ENCODE peak calls at places on chromosomes 13 and 19, in six cellular contexts. Z is colonic mucosa, K is left ventricle myocardium inferior, N is adrenal gland, U is tibial nerve, M is heart left ventricle. E is an unnamed sample. For H3K36me3, the result is how much of the 10 kb centered on the place peaks cover.

GRCh38 chr19:38204096-38204495 is 19.9 kb downstream of the DPF1 start:
- DNase-seq in Z (no peak), K (no peak), N (no peak), U (no peak), M (no peak), E (no peak)

GRCh38 chr13:113976711-113977684 is 3.1 kb upstream of the C13orf46 start:
- DNase-seq in Z (no peak), K (no peak), N (no peak), U (no peak), M (no peak), E (peak)

GRCh38 chr13:29483211-29483610 is 112.3 kb downstream of the SLC7A1 start:
- DNase-seq in Z (no peak), K (peak), N (no peak), U (no peak), M (peak), E (no peak)

GRCh38 chr13:94431569-94431968 is 47.9 kb downstream of the DCT start:
- DNase-seq in Z (no peak), K (no peak), N (no peak), U (no peak), M (no peak), E (no peak)

GRCh38 chr13:76038920-76039716 is 403.0 kb downstream of the LMO7 start:
- DNase-seq in Z (no peak), K (no peak), N (no peak), U (no peak), M (no peak), E (no peak)

GRCh38 chr13:41742917-41743552 is 217.9 kb downstream of the VWA8 start:
- DNase-seq in Z (no peak), K (no peak), N (no peak), U (no peak), M (no peak), E (no peak)

GRCh38 chr13:83824561-83824960 is 57.7 kb downstream of the SLITRK1 start:
- DNase-seq in Z (no peak), K (no peak), N (no peak), U (no peak), M (no peak), E (no peak)

GRCh38 chr19:45154064-45154827 is 6.5 kb downstream of the NKPD1 start:
- DNase-seq in Z (no peak), K (no peak), N (peak), U (no peak), M (no peak), E (no peak)

GRCh38 chr19:51194527-51195315 is 30.2 kb upstream of the CD33 start:
- DNase-seq in Z (no peak), K (no peak), N (no peak), U (no peak), M (no peak), E (no peak)

GRCh38 chr13:74206061-74206561 is 71.9 kb upstream of the KLF12 start:
- DNase-seq in Z (no peak), K (no peak), N (no peak), U (no peak), M (no peak), E (no peak)

GRCh38 chr19:45071969-45072790 is 4.1 kb downstream of the ZNF296 start:
- DNase-seq in Z (no peak), K (no peak), N (no peak), U (no peak), M (no peak), E (no peak)

GRCh38 chr13:33096886-33097610 is 80.8 kb downstream of the KL start:
- DNase-seq in Z (no peak), K (no peak), N (no peak), U (no peak), M (no peak), E (no peak)

GRCh38 chr19:47377801-47378200 is 28.7 kb downstream of the DHX34 start:
- DNase-seq in Z (no peak), K (no peak), N (no peak), U (no peak), M (no peak), E (no peak)
- H3K36me3 ChIP-seq in Z (under half), K (half or more), N (half or more), U (under half), M (half or more), E (half or more)

DNA sequence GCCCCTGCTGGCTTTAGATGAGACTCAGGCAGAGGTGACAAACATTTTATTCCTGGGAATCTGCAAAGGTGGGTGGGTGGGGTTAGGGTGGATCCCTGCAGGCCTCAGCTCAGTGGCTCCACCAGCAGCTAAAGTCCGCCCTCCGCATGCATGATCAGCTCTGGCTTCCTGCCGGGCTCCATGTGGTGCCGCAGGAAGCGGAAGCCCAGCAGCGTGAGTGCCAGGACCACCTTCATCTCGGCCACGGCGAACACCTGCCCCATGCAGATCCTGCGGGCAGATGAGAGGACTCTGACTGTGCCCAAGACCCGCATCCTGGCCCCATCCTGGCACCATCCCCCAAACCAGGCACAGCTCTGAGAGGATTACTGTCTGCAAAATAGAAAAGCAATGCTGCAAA is 26.3 kb downstream of the CYP4F2 start:
- DNase-seq in Z (no peak), K (no peak), N (no peak), U (no peak), M (no peak), E (no peak)
- H3K4me3 ChIP-seq in Z (no peak), K (no peak), N (no peak), U (no peak), M (peak), E (no peak)

DNA sequence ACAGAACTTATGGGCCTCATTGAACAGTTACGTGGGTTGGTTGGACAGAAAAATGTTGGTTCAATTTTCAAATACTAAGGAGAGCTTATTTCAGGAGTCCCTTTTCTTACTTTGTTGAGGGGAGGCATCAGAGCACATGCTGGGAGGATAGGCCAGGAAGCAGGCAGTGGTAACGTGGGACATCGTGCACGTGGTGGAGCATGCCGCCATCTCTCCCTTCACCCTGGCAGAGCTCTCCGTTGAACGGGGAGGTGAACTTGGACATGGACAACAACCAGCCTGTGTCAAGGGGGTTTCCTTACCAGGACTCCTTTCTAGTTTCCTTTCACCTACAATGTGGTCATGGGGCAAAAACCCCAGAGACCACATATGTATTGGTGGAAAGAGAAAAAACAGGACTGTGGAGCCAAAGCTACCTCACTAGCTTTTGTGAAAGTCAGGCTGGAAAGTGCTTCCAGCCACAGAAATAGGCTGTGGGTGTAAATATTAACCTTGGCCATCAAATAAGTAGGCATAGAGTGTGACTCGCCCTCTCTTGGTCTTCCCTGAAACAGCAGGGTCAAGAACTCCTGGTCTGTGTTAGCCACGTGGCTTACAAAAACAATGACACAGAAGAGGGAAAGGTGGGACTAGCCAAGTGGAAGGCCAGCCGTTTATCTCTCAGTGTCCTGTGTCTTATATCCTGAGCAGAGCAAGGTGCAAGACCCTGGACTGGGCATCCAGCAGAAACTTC is 14.4 kb downstream of the MICOS13 start:
- DNase-seq in Z (no peak), K (no peak), N (no peak), U (no peak), M (no peak), E (no peak)
- H3K36me3 ChIP-seq in Z (under half), K (half or more), N (half or more), U (under half), M (half or more), E (half or more)

DNA sequence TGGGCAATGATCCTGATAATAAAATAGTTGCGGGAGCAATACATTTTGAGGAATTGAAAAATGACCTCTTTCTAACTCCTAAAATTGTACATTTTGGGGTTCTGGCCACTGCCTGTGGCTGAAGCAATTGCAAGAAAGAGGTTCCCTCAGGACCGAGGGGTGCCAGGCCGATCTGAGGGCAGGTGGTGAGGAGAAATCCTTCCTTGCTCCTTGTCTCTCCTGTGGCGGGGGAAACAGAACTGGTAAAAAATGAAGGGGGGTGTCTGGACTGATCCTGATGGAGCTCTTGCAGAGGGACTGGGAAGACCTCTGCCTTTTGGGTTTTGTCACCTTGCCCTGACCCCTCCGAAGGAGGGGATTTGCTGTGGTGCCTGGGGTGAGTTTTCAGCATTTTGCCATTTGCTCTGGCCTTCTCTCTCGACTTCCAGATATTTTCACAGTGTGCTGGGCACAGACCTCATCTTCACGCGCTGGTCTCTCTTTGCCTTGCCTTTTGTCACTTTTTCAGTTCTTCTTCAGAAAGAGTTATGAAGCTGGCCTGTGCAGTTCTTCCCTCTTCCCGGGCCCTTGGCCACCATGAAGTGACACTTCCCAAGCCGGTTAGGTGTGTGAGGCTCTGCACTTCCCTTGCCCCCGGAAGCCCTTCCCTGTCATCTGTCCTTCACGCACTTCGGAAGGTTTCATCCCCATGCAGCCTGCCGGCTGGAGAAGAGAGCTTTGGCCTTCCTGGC is 22.2 kb downstream of the NFIX start:
- DNase-seq in Z (no peak), K (no peak), N (no peak), U (no peak), M (no peak), E (no peak)
- H3K4me3 ChIP-seq in Z (no peak), K (peak), N (no peak), U (peak), M (no peak), E (peak)

DNA sequence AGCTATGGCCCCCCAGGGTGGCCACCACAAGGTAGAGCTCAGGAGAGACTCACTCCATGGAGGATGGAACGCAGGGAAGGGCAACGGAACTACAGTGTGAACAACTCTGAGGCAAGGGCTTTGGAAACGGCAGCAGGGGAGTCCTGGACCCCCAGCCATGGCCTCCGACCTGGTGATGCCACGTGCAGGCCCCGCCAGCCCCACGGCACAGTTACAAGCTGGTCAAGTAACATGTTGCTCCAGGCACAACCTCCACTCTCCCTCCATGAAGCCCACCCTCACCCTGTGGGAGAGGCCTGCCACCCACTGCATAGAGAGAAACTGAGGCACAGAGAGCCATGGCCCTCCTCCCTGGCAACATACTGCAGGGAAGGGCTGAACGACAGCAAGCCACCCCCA is 9.1 kb upstream of the CERS1 start:
- DNase-seq in Z (no peak), K (no peak), N (no peak), U (no peak), M (no peak), E (no peak)
- H3K36me3 ChIP-seq in Z (under half), K (half or more), N (under half), U (under half), M (half or more), E (under half)

GRCh38 chr13:50078512-50079277 is 63.5 kb downstream of the KCNRG start:
- DNase-seq in Z (no peak), K (no peak), N (no peak), U (no peak), M (no peak), E (no peak)
- H3K4me3 ChIP-seq in Z (no peak), K (peak), N (no peak), U (peak), M (peak), E (peak)

DNA sequence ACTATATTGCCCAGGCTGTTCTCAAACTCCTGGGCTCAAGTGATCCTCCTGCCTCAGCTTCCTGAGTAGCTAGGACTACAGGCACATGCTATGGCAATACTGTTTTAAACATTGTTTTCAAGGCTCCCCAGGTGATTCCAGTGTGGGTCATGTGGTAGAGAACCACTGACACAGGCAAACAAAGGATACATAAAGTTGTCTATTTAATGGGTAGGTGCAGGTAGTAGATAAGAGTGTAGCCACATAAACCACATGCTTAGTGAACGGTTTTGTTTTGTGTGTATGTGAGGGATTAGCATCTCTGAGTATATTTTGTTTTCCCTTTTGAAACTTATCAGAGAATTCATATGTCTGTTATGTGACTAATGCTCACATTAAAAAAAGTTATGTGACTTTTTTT is 36.7 kb downstream of the USPL1 start:
- DNase-seq in Z (no peak), K (no peak), N (no peak), U (no peak), M (no peak), E (no peak)
- H3K36me3 ChIP-seq in Z (under half), K (half or more), N (under half), U (under half), M (half or more), E (half or more)

GRCh38 chr13:99498304-99499161 is 2.7 kb upstream of the TM9SF2 start:
- DNase-seq in Z (peak), K (peak), N (peak), U (peak), M (peak), E (peak)

GRCh38 chr13:99495478-99496321 is 5.6 kb upstream of the TM9SF2 start:
- DNase-seq in Z (no peak), K (no peak), N (no peak), U (no peak), M (no peak), E (no peak)

GRCh38 chr13:99500839-99501134 is 485 bp upstream of the TM9SF2 start:
- DNase-seq in Z (no peak), K (no peak), N (no peak), U (no peak), M (no peak), E (no peak)

GRCh38 chr13:99501135-99501951 is at the start of gene TM9SF2:
- DNase-seq in Z (peak), K (peak), N (peak), U (peak), M (peak), E (peak)

DNA sequence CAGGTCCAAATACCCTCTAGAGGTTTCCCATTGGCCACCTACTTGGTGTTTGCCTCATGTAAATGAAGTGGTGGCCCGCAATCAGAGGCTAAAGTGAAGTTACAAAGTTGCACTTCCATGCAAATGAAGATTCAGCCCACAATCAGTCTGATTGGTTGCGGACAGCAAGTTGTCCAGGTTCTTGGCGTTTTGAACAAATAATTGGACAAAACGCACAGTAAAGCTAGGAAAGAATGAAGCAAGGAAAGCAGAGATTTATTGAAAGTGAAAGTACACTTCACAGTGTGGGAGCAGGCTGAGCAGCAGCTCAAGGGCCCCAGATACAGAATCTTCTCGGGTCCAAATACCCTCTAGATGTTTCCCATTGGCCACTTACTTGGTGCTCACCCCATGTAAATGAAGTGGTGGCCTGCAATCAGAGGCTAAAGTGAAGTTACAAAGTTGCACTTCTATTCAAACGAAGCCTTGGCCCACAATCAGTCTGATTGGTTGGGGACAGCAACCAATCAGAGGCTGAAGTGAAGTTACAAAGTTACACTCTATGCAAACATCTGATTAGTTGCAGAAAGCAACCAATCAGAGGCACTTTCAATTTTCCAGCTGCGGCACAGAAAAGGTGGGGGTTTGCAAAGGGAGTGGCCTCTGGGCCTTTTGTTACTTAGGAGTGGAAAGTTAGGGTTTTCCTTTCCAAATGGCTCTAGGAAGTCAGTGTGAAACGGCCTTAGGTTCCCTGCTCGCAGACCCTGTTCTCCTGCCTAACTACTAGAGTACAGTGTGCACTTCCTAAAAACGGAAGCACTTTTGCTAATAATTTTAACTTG is 4.7 kb upstream of the TM9SF2 start:
- DNase-seq in Z (peak), K (peak), N (peak), U (no peak), M (peak), E (peak)
- H3K4me3 ChIP-seq in Z (peak), K (peak), N (no peak), U (peak), M (peak), E (peak)

GRCh38 chr13:64675256-64675892 is 2554.8 kb downstream of the PCDH9 start:
- DNase-seq in Z (no peak), K (no peak), N (no peak), U (no peak), M (no peak), E (no peak)

DNA sequence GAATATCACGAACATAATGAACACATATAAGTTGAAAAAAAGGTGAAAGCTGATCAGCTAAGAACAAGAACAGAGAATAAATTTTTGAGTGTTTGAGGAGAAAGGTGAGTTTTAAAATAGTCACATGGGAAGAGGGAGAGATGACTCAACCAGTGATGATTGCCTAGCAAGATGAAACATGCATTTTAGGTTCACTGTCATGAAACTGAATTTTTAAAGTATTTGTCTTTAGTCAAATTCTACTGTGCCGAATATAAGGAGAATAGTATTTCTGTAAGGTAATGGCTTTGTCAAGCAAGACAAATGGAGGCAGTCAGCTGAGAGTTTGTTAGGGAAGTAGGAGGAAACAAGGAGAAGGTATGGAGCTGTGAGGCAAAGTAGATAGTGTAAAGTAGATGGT is 2557.4 kb downstream of the PCDH9 start:
- DNase-seq in Z (no peak), K (no peak), N (no peak), U (no peak), M (no peak), E (no peak)
- H3K36me3 ChIP-seq in Z (under half), K (under half), N (under half), U (under half), M (under half), E (under half)

E was measured in tibial artery.